ENCODE peak calls at places on chromosome 18, in seven cellular contexts. H is HEK293T, B is GM12878, S is WTC11, E is H1, F is HepG2, C is K562. I is an unnamed sample.
A peak's percentile ranks its signal among the peaks of the same experiment; 100 is the strongest.

GRCh38 chr18:79117791-79118190 is 48.6 kb downstream of the ATP9B start:
- DNase-seq in F (no peak), B (no peak), S (no peak), H (no peak), E (no peak), C (no peak), I (no peak)

GRCh38 chr18:13315000-13315399 is 96.4 kb downstream of the LDLRAD4 start:
- DNase-seq in E (no peak), C (no peak), H (no peak), F (no peak), B (no peak), S (no peak), I (no peak)

GRCh38 chr18:22912835-22913234 is 20.3 kb upstream of the RBBP8 start:
- DNase-seq in S (no peak), C (no peak), B (no peak), E (no peak), F (no peak), H (no peak), I (no peak)

GRCh38 chr18:54150226-54150625 is 74.2 kb downstream of the MBD2 start:
- DNase-seq in F (no peak), C (no peak), H (no peak), E (no peak), B (no peak), S (peak; percentile 43), I (no peak)

GRCh38 chr18:56284319-56284718 is 354.1 kb downstream of the TXNL1 start:
- DNase-seq in F (no peak), B (no peak), E (no peak), S (no peak), C (no peak), H (no peak), I (no peak)

GRCh38 chr18:54090856-54091255 is 133.6 kb downstream of the MBD2 start:
- DNase-seq in S (no peak), C (no peak), H (no peak), B (no peak), E (no peak), F (no peak), I (no peak)

GRCh38 chr18:25732862-25733261 is 357.6 kb downstream of the SS18 start:
- DNase-seq in S (no peak), E (no peak), H (no peak), B (no peak), F (no peak), C (no peak), I (no peak)

GRCh38 chr18:9712606-9713005 is 4.5 kb downstream of the RAB31 start:
- DNase-seq in H (no peak), C (no peak), S (no peak), B (no peak), F (no peak), E (no peak), I (no peak)

GRCh38 chr18:62486290-62486964 is 36.4 kb upstream of the ZCCHC2 start:
- DNase-seq in S (no peak), B (no peak), F (peak; percentile 69), E (no peak), H (no peak), C (peak; percentile 25), I (peak; percentile 94)

GRCh38 chr18:13548944-13549878 is 177.1 kb downstream of the FAM210A start:
- DNase-seq in B (no peak), S (no peak), H (no peak), F (no peak), E (no peak), C (no peak), I (no peak)

GRCh38 chr18:79525556-79526467 is 130.1 kb downstream of the NFATC1 start:
- DNase-seq in S (no peak), B (no peak), H (no peak), C (no peak), E (no peak), F (no peak), I (no peak)

DNA sequence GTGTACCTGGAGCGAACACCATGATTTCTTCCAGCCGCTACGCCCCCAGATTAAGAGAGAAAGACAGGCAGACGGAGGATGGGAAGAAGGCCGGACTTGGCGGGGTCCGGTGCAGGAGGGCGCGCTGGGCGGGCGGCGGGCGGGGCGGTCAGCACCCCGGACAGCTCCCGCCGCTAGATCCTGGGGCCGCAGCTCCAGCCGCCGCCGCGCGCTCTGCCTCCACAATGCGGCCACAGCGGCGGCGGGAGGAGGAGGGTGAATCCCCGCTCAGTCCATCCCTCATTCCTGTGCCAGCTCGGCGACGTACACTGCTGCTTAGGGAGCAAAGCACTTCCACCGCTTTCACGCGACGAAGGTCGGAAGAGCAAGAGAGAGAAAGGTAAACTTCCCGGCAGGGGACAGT is at the start of gene AKAIN1:
- DNase-seq in S (peak; percentile 76), H (peak; percentile 57), F (peak; percentile 1), E (no peak), C (peak; percentile 70), B (no peak), I (no peak)
- TF ChIP-seq SP1 in S (peak; percentile 58), H (no peak), F (no peak), E (no peak), C (no peak), B (no peak), I (no peak)

GRCh38 chr18:59052965-59053960 is 86.4 kb upstream of the SEC11C start:
- DNase-seq in S (no peak), C (no peak), F (no peak), E (no peak), B (no peak), H (no peak), I (no peak)
- TF ChIP-seq SP1 in S (no peak), C (no peak), F (no peak), E (no peak), B (no peak), H (no peak), I (no peak)

DNA sequence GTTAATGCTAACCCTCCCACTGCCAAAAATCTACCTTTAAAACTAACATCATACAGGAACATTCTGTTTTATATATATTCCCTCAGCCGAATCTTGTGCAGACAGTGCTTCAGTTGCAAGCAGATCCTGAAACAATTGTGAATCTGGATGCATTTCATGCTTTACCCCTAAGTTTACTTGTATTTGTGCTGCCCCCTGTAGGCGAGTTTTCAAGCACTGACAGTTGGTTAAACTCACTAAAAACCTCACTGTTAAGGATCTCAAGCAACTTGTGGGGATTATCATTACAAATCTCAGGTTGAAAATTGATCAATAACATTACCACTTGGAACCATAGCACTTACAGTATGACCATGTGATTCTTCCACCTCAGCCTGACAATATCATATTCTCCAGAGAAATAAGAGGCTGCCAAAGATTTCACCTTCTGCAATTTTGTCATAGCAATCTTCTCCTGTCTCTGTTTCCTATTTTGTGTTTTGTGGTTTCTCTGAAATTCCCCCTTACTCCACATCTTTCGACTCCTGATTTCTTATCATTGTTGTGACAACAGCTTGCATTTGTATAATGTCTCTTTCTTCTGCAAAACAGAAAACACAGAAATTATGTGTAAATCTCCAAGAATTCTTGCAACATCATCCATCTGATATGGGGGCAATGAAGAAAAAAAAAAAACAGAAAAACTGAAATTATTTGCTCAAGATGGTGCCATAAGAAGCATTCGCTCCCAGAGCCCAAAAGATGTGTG is 354.6 kb upstream of the SETBP1 start:
- DNase-seq in B (no peak), C (peak; percentile 3), H (peak; percentile 4), S (peak; percentile 81), F (no peak), E (peak; percentile 21), I (no peak)
- TF ChIP-seq SP1 in B (no peak), C (no peak), H (no peak), S (no peak), F (no peak), E (no peak), I (no peak)

GRCh38 chr18:3538954-3539617 is 89.1 kb downstream of the TGIF1 start:
- DNase-seq in F (no peak), B (no peak), H (no peak), C (no peak), E (no peak), S (no peak), I (no peak)
- TF ChIP-seq SP1 in F (no peak), B (no peak), H (no peak), C (no peak), E (no peak), S (no peak), I (no peak)

DNA sequence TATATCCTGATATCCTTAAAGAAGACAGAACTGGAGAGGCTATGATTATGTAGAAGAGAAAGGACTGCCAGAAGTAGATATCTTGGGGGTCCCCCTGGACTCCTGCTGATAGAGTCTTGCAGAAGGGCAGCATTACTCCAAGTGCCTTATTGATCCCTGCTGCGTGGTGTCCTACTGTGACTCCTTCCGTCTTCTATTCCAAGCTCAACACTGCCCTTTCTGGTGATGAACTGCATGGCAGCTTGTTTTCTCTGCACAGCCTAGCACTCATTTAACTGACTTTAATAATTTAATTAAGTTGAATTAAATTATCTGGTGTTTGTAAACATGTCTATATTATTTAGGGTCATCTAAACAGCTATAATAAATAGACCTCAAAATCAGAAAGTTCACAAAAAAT is 194.1 kb upstream of the DSEL start:
- DNase-seq in F (peak; percentile 15), B (no peak), C (no peak), E (no peak), S (peak; percentile 68), H (peak; percentile 6), I (no peak)
- TF ChIP-seq SP1 in F (no peak), B (no peak), C (no peak), E (no peak), S (no peak), H (no peak), I (no peak)

GRCh38 chr18:74477771-74478170 is 18.4 kb upstream of the CNDP2 start:
- DNase-seq in S (no peak), B (no peak), C (no peak), H (no peak), E (no peak), F (no peak), I (no peak)
- TF ChIP-seq SP1 in S (no peak), B (no peak), C (no peak), H (no peak), E (no peak), F (no peak), I (no peak)